ENCODE peak calls at places on chromosomes 6 and 20, in six cellular contexts. One of them, this sample, is unnamed. For H3K27me3 and H3K4me1, the result is how much of the 10 kb centered on the place peaks cover.

GRCh38 chr6:81049425-81050042 is 702.9 kb downstream of the TENT5A start:
- DNase-seq in heart right ventricle: no peak
- DNase-seq in psoas muscle: no peak
- DNase-seq in small intestine: no peak
- DNase-seq in cardiac muscle cell: no peak
- DNase-seq in body of pancreas: no peak
- DNase-seq in this sample: no peak

GRCh38 chr20:32581839-32582658 is 3.1 kb downstream of the NOL4L start:
- DNase-seq in psoas muscle: no peak
- DNase-seq in heart right ventricle: no peak
- DNase-seq in small intestine: no peak
- DNase-seq in cardiac muscle cell: peak
- DNase-seq in body of pancreas: no peak
- DNase-seq in this sample: peak

GRCh38 chr6:35474129-35474977 is 6.2 kb downstream of the RPL10A start:
- DNase-seq in small intestine: no peak
- DNase-seq in cardiac muscle cell: no peak
- DNase-seq in heart right ventricle: no peak
- DNase-seq in body of pancreas: no peak
- DNase-seq in psoas muscle: no peak
- DNase-seq in this sample: no peak

GRCh38 chr20:48912065-48912464 is 9.4 kb upstream of the ARFGEF2 start:
- DNase-seq in body of pancreas: no peak
- DNase-seq in small intestine: no peak
- DNase-seq in cardiac muscle cell: no peak
- DNase-seq in heart right ventricle: no peak
- DNase-seq in psoas muscle: no peak
- DNase-seq in this sample: no peak

GRCh38 chr6:23705691-23706090 is 420.3 kb upstream of the NRSN1 start:
- DNase-seq in body of pancreas: no peak
- DNase-seq in cardiac muscle cell: no peak
- DNase-seq in small intestine: no peak
- DNase-seq in heart right ventricle: no peak
- DNase-seq in psoas muscle: no peak
- DNase-seq in this sample: no peak

GRCh38 chr6:63673692-63674091 is 38.1 kb downstream of the PHF3 start:
- DNase-seq in cardiac muscle cell: no peak
- DNase-seq in heart right ventricle: no peak
- DNase-seq in body of pancreas: no peak
- DNase-seq in psoas muscle: no peak
- DNase-seq in small intestine: no peak
- DNase-seq in this sample: no peak

GRCh38 chr6:136994782-136995181 is 50.0 kb downstream of the IL20RA start:
- DNase-seq in psoas muscle: no peak
- DNase-seq in cardiac muscle cell: no peak
- DNase-seq in heart right ventricle: no peak
- DNase-seq in small intestine: peak
- DNase-seq in body of pancreas: no peak
- DNase-seq in this sample: no peak

GRCh38 chr6:139282684-139283083 is 9.1 kb downstream of the TXLNB start:
- DNase-seq in psoas muscle: no peak
- DNase-seq in body of pancreas: no peak
- DNase-seq in cardiac muscle cell: no peak
- DNase-seq in heart right ventricle: no peak
- DNase-seq in small intestine: no peak
- DNase-seq in this sample: no peak

GRCh38 chr20:42379385-42379784 is 761.2 kb upstream of the CHD6 start:
- DNase-seq in small intestine: no peak
- DNase-seq in heart right ventricle: no peak
- DNase-seq in body of pancreas: peak
- DNase-seq in cardiac muscle cell: no peak
- DNase-seq in psoas muscle: no peak
- DNase-seq in this sample: no peak

GRCh38 chr6:170209354-170210025 is 81.4 kb downstream of the DLL1 start:
- DNase-seq in heart right ventricle: no peak
- DNase-seq in psoas muscle: no peak
- DNase-seq in small intestine: no peak
- DNase-seq in cardiac muscle cell: no peak
- DNase-seq in body of pancreas: no peak
- DNase-seq in this sample: no peak

GRCh38 chr20:37823276-37823980 is 79.5 kb upstream of the VSTM2L start:
- DNase-seq in small intestine: no peak
- DNase-seq in cardiac muscle cell: no peak
- DNase-seq in heart right ventricle: no peak
- DNase-seq in psoas muscle: no peak
- DNase-seq in body of pancreas: no peak
- DNase-seq in this sample: no peak

GRCh38 chr6:35363293-35363750 is 21.0 kb downstream of the PPARD start:
- DNase-seq in body of pancreas: no peak
- DNase-seq in cardiac muscle cell: peak
- DNase-seq in small intestine: no peak
- DNase-seq in heart right ventricle: peak
- DNase-seq in psoas muscle: peak
- DNase-seq in this sample: peak

GRCh38 chr6:108589244-108589730 is 28.6 kb downstream of the FOXO3 start:
- DNase-seq in heart right ventricle: peak
- DNase-seq in psoas muscle: peak
- DNase-seq in cardiac muscle cell: peak
- DNase-seq in small intestine: peak
- DNase-seq in body of pancreas: peak
- DNase-seq in this sample: peak

GRCh38 chr6:166474721-166475565 is 92.2 kb upstream of the MPC1 start:
- DNase-seq in small intestine: no peak
- DNase-seq in heart right ventricle: no peak
- DNase-seq in cardiac muscle cell: no peak
- DNase-seq in body of pancreas: no peak
- DNase-seq in psoas muscle: no peak
- DNase-seq in this sample: no peak

GRCh38 chr6:154289818-154290508 is 66.6 kb downstream of the IPCEF1 start:
- DNase-seq in cardiac muscle cell: no peak
- DNase-seq in small intestine: no peak
- DNase-seq in heart right ventricle: no peak
- DNase-seq in psoas muscle: no peak
- DNase-seq in body of pancreas: no peak
- DNase-seq in this sample: no peak

GRCh38 chr6:474454-475185 is 83.1 kb downstream of the IRF4 start:
- DNase-seq in cardiac muscle cell: no peak
- DNase-seq in small intestine: peak
- DNase-seq in heart right ventricle: no peak
- DNase-seq in body of pancreas: no peak
- DNase-seq in psoas muscle: no peak
- DNase-seq in this sample: peak

GRCh38 chr6:149567194-149567586 is 1.0 kb downstream of the GINM1 start:
- DNase-seq in body of pancreas: no peak
- DNase-seq in psoas muscle: no peak
- DNase-seq in cardiac muscle cell: no peak
- DNase-seq in small intestine: no peak
- DNase-seq in heart right ventricle: no peak
- DNase-seq in this sample: no peak

GRCh38 chr6:108116781-108117426 is 42.4 kb upstream of the OSTM1 start:
- DNase-seq in cardiac muscle cell: no peak
- DNase-seq in body of pancreas: no peak
- DNase-seq in psoas muscle: no peak
- DNase-seq in small intestine: no peak
- DNase-seq in heart right ventricle: no peak
- DNase-seq in this sample: no peak

GRCh38 chr20:7856756-7857155 is 83.5 kb downstream of the HAO1 start:
- DNase-seq in body of pancreas: no peak
- DNase-seq in heart right ventricle: no peak
- DNase-seq in cardiac muscle cell: no peak
- DNase-seq in small intestine: no peak
- DNase-seq in psoas muscle: no peak
- DNase-seq in this sample: no peak

GRCh38 chr6:51678905-51679620 is 408.4 kb downstream of the PKHD1 start:
- DNase-seq in psoas muscle: no peak
- DNase-seq in body of pancreas: no peak
- DNase-seq in heart right ventricle: peak
- DNase-seq in cardiac muscle cell: peak
- DNase-seq in small intestine: no peak
- DNase-seq in this sample: no peak

GRCh38 chr6:158287047-158287446 is 25.2 kb upstream of the TULP4 start:
- DNase-seq in psoas muscle: no peak
- DNase-seq in body of pancreas: no peak
- DNase-seq in cardiac muscle cell: no peak
- DNase-seq in small intestine: peak
- DNase-seq in heart right ventricle: no peak
- DNase-seq in this sample: no peak

GRCh38 chr6:36029464-36029863 is 1.9 kb downstream of the MAPK14 start:
- DNase-seq in heart right ventricle: no peak
- DNase-seq in psoas muscle: no peak
- DNase-seq in body of pancreas: no peak
- DNase-seq in cardiac muscle cell: no peak
- DNase-seq in small intestine: peak
- DNase-seq in this sample: no peak

GRCh38 chr20:32638848-32639247 is 34.9 kb downstream of the C20orf203 start:
- DNase-seq in heart right ventricle: peak
- DNase-seq in cardiac muscle cell: peak
- DNase-seq in body of pancreas: no peak
- DNase-seq in psoas muscle: no peak
- DNase-seq in small intestine: no peak
- DNase-seq in this sample: peak

GRCh38 chr6:14876778-14877613 is 368.9 kb upstream of the JARID2 start:
- DNase-seq in heart right ventricle: peak
- DNase-seq in psoas muscle: no peak
- DNase-seq in body of pancreas: no peak
- DNase-seq in cardiac muscle cell: no peak
- DNase-seq in small intestine: no peak
- DNase-seq in this sample: no peak

GRCh38 chr6:42627674-42628073 is 63.8 kb downstream of the UBR2 start:
- DNase-seq in psoas muscle: no peak
- DNase-seq in heart right ventricle: no peak
- DNase-seq in small intestine: no peak
- DNase-seq in body of pancreas: no peak
- DNase-seq in cardiac muscle cell: no peak
- DNase-seq in this sample: no peak

GRCh38 chr6:39188577-39188976 is 40.7 kb downstream of the KCNK5 start:
- DNase-seq in psoas muscle: no peak
- DNase-seq in small intestine: peak
- DNase-seq in heart right ventricle: no peak
- DNase-seq in body of pancreas: no peak
- DNase-seq in cardiac muscle cell: no peak
- DNase-seq in this sample: no peak

GRCh38 chr20:7240490-7240889 is 473.0 kb downstream of the BMP2 start:
- DNase-seq in heart right ventricle: no peak
- DNase-seq in small intestine: no peak
- DNase-seq in cardiac muscle cell: no peak
- DNase-seq in body of pancreas: no peak
- DNase-seq in psoas muscle: no peak
- DNase-seq in this sample: no peak

GRCh38 chr20:11204926-11205768 is 531.3 kb upstream of the JAG1 start:
- DNase-seq in heart right ventricle: peak
- DNase-seq in psoas muscle: peak
- DNase-seq in small intestine: peak
- DNase-seq in cardiac muscle cell: peak
- DNase-seq in body of pancreas: peak
- DNase-seq in this sample: peak

GRCh38 chr6:68892432-68892831 is 257.4 kb downstream of the ADGRB3 start:
- DNase-seq in psoas muscle: no peak
- DNase-seq in body of pancreas: no peak
- DNase-seq in heart right ventricle: no peak
- DNase-seq in small intestine: no peak
- DNase-seq in cardiac muscle cell: no peak
- DNase-seq in this sample: no peak

GRCh38 chr20:23047738-23048214 is 1.7 kb downstream of the THBD start:
- DNase-seq in small intestine: no peak
- DNase-seq in cardiac muscle cell: no peak
- DNase-seq in body of pancreas: no peak
- DNase-seq in heart right ventricle: peak
- DNase-seq in psoas muscle: peak
- DNase-seq in this sample: peak
- H3K27me3 ChIP-seq in small intestine: under half
- H3K27me3 ChIP-seq in cardiac muscle cell: half or more
- H3K27me3 ChIP-seq in body of pancreas: under half
- H3K27me3 ChIP-seq in heart right ventricle: under half
- H3K27me3 ChIP-seq in psoas muscle: under half
- H3K27me3 ChIP-seq in this sample: under half

GRCh38 chr20:44646023-44646640 is 5.4 kb downstream of the ADA start:
- DNase-seq in cardiac muscle cell: no peak
- DNase-seq in small intestine: no peak
- DNase-seq in psoas muscle: no peak
- DNase-seq in heart right ventricle: no peak
- DNase-seq in body of pancreas: no peak
- DNase-seq in this sample: no peak

GRCh38 chr20:44644384-44645131 is 6.9 kb downstream of the ADA start:
- DNase-seq in heart right ventricle: no peak
- DNase-seq in cardiac muscle cell: no peak
- DNase-seq in body of pancreas: no peak
- DNase-seq in small intestine: peak
- DNase-seq in psoas muscle: no peak
- DNase-seq in this sample: no peak

GRCh38 chr20:44648068-44648467 is 3.4 kb downstream of the ADA start:
- DNase-seq in heart right ventricle: no peak
- DNase-seq in small intestine: no peak
- DNase-seq in cardiac muscle cell: no peak
- DNase-seq in body of pancreas: no peak
- DNase-seq in psoas muscle: no peak
- DNase-seq in this sample: no peak

GRCh38 chr20:44648579-44648978 is 2.9 kb downstream of the ADA start:
- DNase-seq in small intestine: no peak
- DNase-seq in body of pancreas: no peak
- DNase-seq in psoas muscle: no peak
- DNase-seq in cardiac muscle cell: peak
- DNase-seq in heart right ventricle: no peak
- DNase-seq in this sample: peak

GRCh38 chr20:44646641-44647274 is 4.7 kb downstream of the ADA start:
- DNase-seq in psoas muscle: no peak
- DNase-seq in heart right ventricle: no peak
- DNase-seq in cardiac muscle cell: no peak
- DNase-seq in small intestine: no peak
- DNase-seq in body of pancreas: no peak
- DNase-seq in this sample: no peak
- H3K4me1 ChIP-seq in psoas muscle: under half
- H3K4me1 ChIP-seq in heart right ventricle: half or more
- H3K4me1 ChIP-seq in cardiac muscle cell: under half
- H3K4me1 ChIP-seq in small intestine: under half
- H3K4me1 ChIP-seq in body of pancreas: under half
- H3K4me1 ChIP-seq in this sample: under half

GRCh38 chr6:26532699-26533523 is 5.3 kb upstream of the HMGN4 start:
- DNase-seq in body of pancreas: peak
- DNase-seq in small intestine: peak
- DNase-seq in psoas muscle: peak
- DNase-seq in heart right ventricle: peak
- DNase-seq in cardiac muscle cell: peak
- DNase-seq in this sample: peak
- H3K4me3 ChIP-seq in body of pancreas: peak
- H3K4me3 ChIP-seq in small intestine: peak
- H3K4me3 ChIP-seq in psoas muscle: peak
- H3K4me3 ChIP-seq in heart right ventricle: peak
- H3K4me3 ChIP-seq in cardiac muscle cell: peak
- H3K4me3 ChIP-seq in this sample: peak

DNA sequence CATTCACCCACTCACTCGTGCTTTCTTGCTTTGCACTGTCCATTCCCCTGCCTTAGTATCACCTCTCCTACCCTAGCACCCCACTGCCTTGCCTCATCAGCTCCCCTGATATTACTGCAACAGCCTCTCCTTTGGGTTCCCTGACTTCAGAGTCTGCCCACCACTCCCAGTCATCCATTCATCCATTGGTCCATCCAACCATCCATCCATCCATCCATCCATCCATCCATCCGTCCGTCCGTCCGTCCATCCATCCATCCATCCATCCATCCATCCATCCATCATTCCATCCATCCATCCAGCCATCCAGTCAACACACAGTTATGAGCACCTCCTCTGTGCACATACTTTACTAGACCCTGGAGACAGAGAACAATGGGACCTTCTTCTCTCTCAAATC is 22.9 kb upstream of the FAM83D start:
- DNase-seq in psoas muscle: no peak
- DNase-seq in small intestine: no peak
- DNase-seq in body of pancreas: no peak
- DNase-seq in heart right ventricle: no peak
- DNase-seq in cardiac muscle cell: no peak
- DNase-seq in this sample: no peak
- H3K27me3 ChIP-seq in psoas muscle: under half
- H3K27me3 ChIP-seq in small intestine: under half
- H3K27me3 ChIP-seq in body of pancreas: under half
- H3K27me3 ChIP-seq in heart right ventricle: under half
- H3K27me3 ChIP-seq in cardiac muscle cell: under half
- H3K27me3 ChIP-seq in this sample: under half